ENCODE peak calls at places on chromosome 2, in eight cellular contexts. F is HCT116, A is uterus, C is transverse colon, Q is K562, Y is body of pancreas, N is IMR-90, M is esophagus muscularis mucosa. J is an unnamed sample.

GRCh38 chr2:58604096-58604495 is 363.0 kb upstream of the FANCL start:
- DNase-seq in M (no peak), F (no peak), N (no peak), Y (no peak), C (no peak), Q (no peak), A (no peak), J (no peak)

GRCh38 chr2:197674060-197674459 is 1.3 kb downstream of the RFTN2 start:
- DNase-seq in Y (no peak), Q (no peak), C (no peak), A (no peak), F (no peak), M (no peak), N (no peak), J (no peak)

GRCh38 chr2:147352775-147353381 is 492.0 kb upstream of the ACVR2A start:
- DNase-seq in Q (no peak), C (no peak), N (no peak), M (no peak), A (no peak), F (no peak), Y (no peak), J (no peak)

GRCh38 chr2:235555356-235555755 is 61.5 kb downstream of the AGAP1 start:
- DNase-seq in Q (no peak), A (no peak), M (no peak), C (no peak), N (no peak), F (no peak), Y (peak; percentile 20), J (no peak)

GRCh38 chr2:237980087-237980486 is 13.3 kb downstream of the UBE2F start:
- DNase-seq in Y (no peak), Q (no peak), M (no peak), F (no peak), A (no peak), C (no peak), N (no peak), J (no peak)

GRCh38 chr2:35708411-35708810 is 647.2 kb upstream of the CRIM1 start:
- DNase-seq in N (no peak), M (no peak), C (no peak), Y (no peak), F (no peak), A (no peak), Q (no peak), J (no peak)

GRCh38 chr2:25829377-25829704 is 48.9 kb downstream of the ASXL2 start:
- DNase-seq in F (no peak), M (no peak), A (no peak), N (peak; percentile 25), Y (no peak), C (no peak), Q (no peak), J (no peak)

GRCh38 chr2:168086805-168087204 is 160.6 kb downstream of the STK39 start:
- DNase-seq in C (no peak), F (no peak), Q (no peak), M (no peak), A (no peak), N (no peak), Y (no peak), J (no peak)

GRCh38 chr2:25851740-25852503 is 26.4 kb downstream of the ASXL2 start:
- DNase-seq in A (no peak), M (no peak), F (peak; percentile 41), Y (peak; percentile 49), C (no peak), Q (peak; percentile 83), N (peak; percentile 93), J (no peak)

GRCh38 chr2:8457620-8458255 is 224.1 kb upstream of the ID2 start:
- DNase-seq in F (no peak), A (no peak), C (peak; percentile 71), M (no peak), N (no peak), Q (no peak), Y (peak; percentile 66), J (no peak)

GRCh38 chr2:100909571-100909970 is 89.6 kb downstream of the NPAS2 start:
- DNase-seq in Q (no peak), M (no peak), C (no peak), N (no peak), A (no peak), F (no peak), Y (no peak), J (no peak)

GRCh38 chr2:142786922-142787702 is 90.4 kb upstream of the KYNU start:
- DNase-seq in Q (no peak), F (no peak), C (no peak), Y (no peak), A (no peak), M (no peak), N (no peak), J (no peak)

GRCh38 chr2:68689553-68690537 is 44.8 kb upstream of the ARHGAP25 start:
- DNase-seq in F (no peak), Y (no peak), M (peak; percentile 42), A (no peak), N (no peak), Q (no peak), C (no peak), J (no peak)

GRCh38 chr2:104952976-104953375 is 84.9 kb upstream of the MRPS9 start:
- DNase-seq in C (no peak), Y (no peak), N (no peak), Q (no peak), A (no peak), F (no peak), M (no peak), J (no peak)

DNA sequence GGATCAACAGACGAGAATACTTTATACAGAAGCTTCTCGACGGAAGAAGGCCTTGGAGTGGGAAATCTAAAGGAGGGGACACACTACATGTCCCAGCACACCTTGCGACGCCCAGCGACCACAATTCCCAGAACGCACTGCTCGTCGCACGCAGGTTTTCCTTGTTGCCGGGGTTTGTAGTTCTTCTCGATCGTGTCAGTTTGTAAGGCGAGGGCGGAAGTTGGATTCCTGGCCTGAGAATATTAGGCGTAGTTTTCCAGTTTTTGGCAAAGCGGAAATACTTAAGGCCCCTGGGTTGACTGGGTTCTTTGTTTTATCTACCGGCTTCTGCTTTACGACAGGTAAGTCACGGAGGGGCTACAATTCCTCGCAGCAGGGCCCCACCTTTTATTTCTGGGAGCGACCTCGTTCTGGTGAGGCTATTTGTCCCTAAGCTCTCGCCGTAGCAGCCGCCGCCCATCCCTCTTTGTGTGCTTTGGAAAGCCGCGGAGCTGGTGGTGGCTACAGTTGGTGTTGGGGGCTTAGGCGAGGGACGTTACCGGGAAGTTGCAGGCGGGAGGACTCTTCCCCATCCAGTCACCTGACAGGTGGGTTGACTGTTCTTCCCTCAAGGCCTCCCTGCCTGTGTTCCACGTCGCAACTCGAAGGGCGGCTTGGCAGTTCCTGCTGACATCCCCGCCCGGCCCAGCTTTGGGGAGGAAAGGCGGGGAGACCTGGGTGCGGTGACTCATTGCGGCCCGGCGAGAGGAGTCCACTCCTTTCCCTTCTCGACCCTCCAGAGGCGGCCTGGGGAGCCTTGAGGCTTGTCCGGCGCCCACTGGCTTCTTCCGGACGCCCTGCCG is at the start of gene DYNC1I2:
- DNase-seq in N (peak; percentile 97), M (peak; percentile 97), F (peak; percentile 95), A (peak; percentile 91), Q (peak; percentile 97), Y (peak; percentile 95), C (peak; percentile 91), J (peak; percentile 86)
- TF ChIP-seq POLR2A in N (peak; percentile 89), M (no peak), F (no peak), A (no peak), Q (peak; percentile 90), Y (no peak), C (peak; percentile 46), J (no peak)

DNA sequence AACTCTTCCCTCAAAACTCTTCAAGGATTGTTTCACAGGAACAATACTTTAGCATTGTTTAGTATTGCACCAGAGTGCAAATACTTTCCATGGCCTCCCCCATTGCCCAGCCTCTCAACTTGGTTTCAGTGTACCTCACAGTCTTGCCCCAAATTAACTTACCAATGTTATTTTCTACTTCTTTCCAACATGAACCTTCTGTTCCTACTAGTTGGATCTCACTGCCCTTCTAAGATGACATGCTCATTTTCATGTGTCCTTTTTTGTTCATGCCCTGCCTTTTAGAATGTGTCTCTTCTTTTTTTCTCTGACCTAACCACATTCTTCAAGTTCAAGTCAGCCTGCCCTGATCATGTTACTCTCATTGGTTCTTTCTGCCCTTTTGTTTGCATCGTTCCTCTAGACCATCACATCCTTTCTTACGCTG is 4.1 kb downstream of the SPATS2L start:
- DNase-seq in N (peak; percentile 74), M (no peak), C (no peak), Y (no peak), A (no peak), F (no peak), Q (no peak), J (no peak)
- H3K4me1 ChIP-seq in N (peaks cover 21% of the 10 kb centered on the region), M (peaks cover 53% of the 10 kb centered on the region), C (no peaks in the 10 kb centered on the region), Y (peaks cover 42% of the 10 kb centered on the region), A (peaks cover 8% of the 10 kb centered on the region), F (peaks cover 47% of the 10 kb centered on the region), Q (peaks cover 10% of the 10 kb centered on the region), J (peaks cover 6% of the 10 kb centered on the region)

DNA sequence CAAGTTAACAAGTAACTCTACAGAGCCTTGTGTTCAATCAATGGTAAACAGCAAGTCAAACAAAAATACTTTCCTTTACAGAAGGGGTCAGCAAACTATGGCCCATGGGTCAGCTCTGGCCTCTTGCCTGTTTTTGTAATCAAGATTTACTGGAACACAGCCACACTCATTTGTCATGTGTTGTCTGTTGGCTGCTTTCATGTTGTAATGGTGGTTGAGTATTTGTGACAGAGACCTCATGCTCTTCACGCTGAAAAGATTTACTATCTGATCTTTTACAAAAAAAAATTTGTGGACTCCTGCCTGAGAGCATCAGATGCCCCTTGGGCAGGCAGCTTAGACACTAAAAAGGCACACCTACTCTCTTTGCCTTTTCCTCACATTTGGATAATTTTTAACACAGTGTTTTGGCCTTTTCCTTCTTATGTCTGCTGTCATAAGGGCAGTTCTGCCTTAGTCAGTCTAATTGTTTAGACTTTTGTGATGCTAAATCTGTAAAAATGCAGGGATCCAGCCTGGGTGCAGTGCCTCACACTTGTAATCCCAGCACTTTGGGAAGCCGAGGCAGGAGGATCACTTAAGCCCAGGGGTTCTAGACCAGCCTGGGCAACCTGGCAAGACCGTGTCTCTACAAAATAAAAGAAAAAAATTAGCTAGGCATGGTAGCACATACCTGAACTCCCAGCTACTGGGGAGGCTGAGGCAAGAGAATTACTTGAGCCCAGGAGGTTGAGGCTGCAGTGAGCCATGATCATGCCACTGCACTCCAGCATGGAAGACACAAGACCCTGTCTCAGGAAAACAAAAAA is 18.3 kb downstream of the IL1B start:
- DNase-seq in Q (no peak), C (no peak), F (no peak), N (no peak), M (no peak), Y (peak; percentile 40), A (no peak), J (no peak)
- TF ChIP-seq POLR2A in Q (no peak), C (no peak), F (no peak), N (no peak), M (no peak), Y (no peak), A (no peak), J (no peak)

GRCh38 chr2:239424337-239425045 is 23.7 kb upstream of the HDAC4 start:
- DNase-seq in A (no peak), C (no peak), N (no peak), Y (no peak), Q (no peak), F (no peak), M (peak; percentile 68), J (no peak)
- H3K4me1 ChIP-seq in A (no peaks in the 10 kb centered on the region), C (no peaks in the 10 kb centered on the region), N (no peaks in the 10 kb centered on the region), Y (no peaks in the 10 kb centered on the region), Q (no peaks in the 10 kb centered on the region), F (no peaks in the 10 kb centered on the region), M (no peaks in the 10 kb centered on the region), J (no peaks in the 10 kb centered on the region)

GRCh38 chr2:171159326-171160118 is 1.2 kb downstream of the TLK1 start:
- DNase-seq in F (peak; percentile 12), Q (peak; percentile 76), C (peak; percentile 49), Y (peak; percentile 44), N (peak; percentile 80), A (peak; percentile 43), M (no peak), J (peak; percentile 73)
- TF ChIP-seq POLR2A in F (no peak), Q (peak; percentile 17), C (no peak), Y (no peak), N (no peak), A (peak; percentile 4), M (no peak), J (no peak)

J was measured in ovary.